ENCODE peak calls at places on chromosome 4, in six cellular contexts. C, K, L, M, E and V are unnamed samples.

GRCh38 chr4:181261279-181261678 is 981.9 kb upstream of the TENM3 start:
- DNase-seq in C (no peak), K (no peak), L (no peak), M (no peak), E (no peak), V (peak)

GRCh38 chr4:39514888-39515401 is 12.3 kb downstream of the UGDH start:
- DNase-seq in C (no peak), K (no peak), L (peak), M (no peak), E (peak), V (peak)

GRCh38 chr4:155207534-155208257 is 740 bp upstream of the NPY2R start:
- DNase-seq in C (no peak), K (no peak), L (peak), M (no peak), E (peak), V (peak)

GRCh38 chr4:5710962-5711478 is at the start of gene EVC:
- DNase-seq in C (peak), K (no peak), L (peak), M (peak), E (peak), V (peak)

GRCh38 chr4:123443401-123444297 is 47.1 kb downstream of the SPRY1 start:
- DNase-seq in C (no peak), K (peak), L (no peak), M (no peak), E (peak), V (no peak)

GRCh38 chr4:21830272-21830671 is 118.3 kb downstream of the KCNIP4 start:
- DNase-seq in C (no peak), K (no peak), L (no peak), M (no peak), E (no peak), V (peak)

GRCh38 chr4:78616046-78616498 is 64.5 kb downstream of the ANXA3 start:
- DNase-seq in C (no peak), K (no peak), L (no peak), M (no peak), E (no peak), V (peak)

GRCh38 chr4:3226467-3226866 is 22.5 kb upstream of the MSANTD1 start:
- DNase-seq in C (no peak), K (no peak), L (no peak), M (no peak), E (peak), V (no peak)

GRCh38 chr4:80142396-80143304 is 54.7 kb upstream of the PRDM8 start:
- DNase-seq in C (no peak), K (no peak), L (no peak), M (no peak), E (no peak), V (peak)

GRCh38 chr4:7172946-7173345 is 19.4 kb upstream of the SORCS2 start:
- DNase-seq in C (no peak), K (no peak), L (no peak), M (no peak), E (no peak), V (no peak)

GRCh38 chr4:121951570-121952110 is at the start of gene TRPC3:
- DNase-seq in C (peak), K (peak), L (no peak), M (no peak), E (peak), V (no peak)

GRCh38 chr4:100782356-100782755 is 264.5 kb upstream of the EMCN start:
- DNase-seq in C (no peak), K (no peak), L (no peak), M (no peak), E (no peak), V (no peak)

GRCh38 chr4:142095886-142096605 is 459.7 kb downstream of the IL15 start:
- DNase-seq in C (peak), K (no peak), L (peak), M (peak), E (no peak), V (peak)

GRCh38 chr4:54101190-54102041 is 1.5 kb downstream of the GSX2 start:
- DNase-seq in C (no peak), K (no peak), L (no peak), M (no peak), E (no peak), V (no peak)

GRCh38 chr4:183636488-183636887 is 22.5 kb downstream of the RWDD4 start:
- DNase-seq in C (no peak), K (no peak), L (peak), M (no peak), E (peak), V (no peak)

GRCh38 chr4:14434483-14434882 is 567.8 kb upstream of the CPEB2 start:
- DNase-seq in C (no peak), K (no peak), L (no peak), M (no peak), E (no peak), V (peak)

GRCh38 chr4:186693159-186693815 is 30.4 kb downstream of the FAT1 start:
- DNase-seq in C (peak), K (no peak), L (peak), M (peak), E (peak), V (peak)

GRCh38 chr4:20095805-20096541 is 155.7 kb upstream of the SLIT2 start:
- DNase-seq in C (no peak), K (no peak), L (no peak), M (no peak), E (no peak), V (no peak)

GRCh38 chr4:185740471-185740873 is 71.5 kb downstream of the SORBS2 start:
- DNase-seq in C (no peak), K (peak), L (no peak), M (no peak), E (no peak), V (no peak)

GRCh38 chr4:40788338-40788737 is 38.6 kb downstream of the NSUN7 start:
- DNase-seq in C (no peak), K (no peak), L (no peak), M (no peak), E (no peak), V (no peak)

GRCh38 chr4:89266128-89266527 is 41.5 kb downstream of the GPRIN3 start:
- DNase-seq in C (no peak), K (no peak), L (no peak), M (no peak), E (no peak), V (no peak)

GRCh38 chr4:88738714-88739366 is 41.2 kb upstream of the NAP1L5 start:
- DNase-seq in C (no peak), K (no peak), L (no peak), M (no peak), E (no peak), V (no peak)

GRCh38 chr4:156999175-156999517 is 27.5 kb upstream of the PDGFC start:
- DNase-seq in C (peak), K (no peak), L (peak), M (peak), E (peak), V (peak)

GRCh38 chr4:20254517-20255250 is 3.0 kb downstream of the SLIT2 start:
- DNase-seq in C (peak), K (no peak), L (no peak), M (no peak), E (no peak), V (no peak)

GRCh38 chr4:5435823-5436222 is 272.5 kb downstream of the EVC2 start:
- DNase-seq in C (no peak), K (no peak), L (no peak), M (no peak), E (no peak), V (no peak)

GRCh38 chr4:35934370-35934981 is 309.8 kb downstream of the ARAP2 start:
- DNase-seq in C (no peak), K (peak), L (peak), M (no peak), E (no peak), V (peak)

GRCh38 chr4:165204462-165204830 is 2.9 kb upstream of the KLHL2 start:
- DNase-seq in C (no peak), K (no peak), L (no peak), M (no peak), E (no peak), V (peak)

GRCh38 chr4:5372198-5372597 is 320.9 kb downstream of the STK32B start:
- DNase-seq in C (no peak), K (no peak), L (no peak), M (no peak), E (no peak), V (no peak)

GRCh38 chr4:158217763-158218162 is 7.5 kb downstream of the TMEM144 start:
- DNase-seq in C (no peak), K (no peak), L (no peak), M (no peak), E (no peak), V (no peak)

GRCh38 chr4:140800686-140801085 is 44.5 kb upstream of the TBC1D9 start:
- DNase-seq in C (no peak), K (no peak), L (no peak), M (no peak), E (no peak), V (no peak)

GRCh38 chr4:159060161-159060560 is 42.7 kb upstream of the RAPGEF2 start:
- DNase-seq in C (no peak), K (no peak), L (no peak), M (no peak), E (no peak), V (no peak)

GRCh38 chr4:94419956-94420355 is 31.8 kb upstream of the PDLIM5 start:
- DNase-seq in C (no peak), K (no peak), L (peak), M (no peak), E (no peak), V (peak)

GRCh38 chr4:84470204-84470785 is 28.8 kb downstream of the NKX6-1 start:
- DNase-seq in C (no peak), K (peak), L (peak), M (no peak), E (no peak), V (peak)

GRCh38 chr4:679571-680083 is 5.3 kb downstream of the MYL5 start:
- DNase-seq in C (no peak), K (no peak), L (no peak), M (no peak), E (no peak), V (no peak)

GRCh38 chr4:134905061-134905460 is 703.5 kb upstream of the PABPC4L start:
- DNase-seq in C (no peak), K (no peak), L (no peak), M (no peak), E (no peak), V (no peak)

GRCh38 chr4:170274616-170275015 is 184.9 kb upstream of the AADAT start:
- DNase-seq in C (no peak), K (no peak), L (no peak), M (no peak), E (no peak), V (no peak)

GRCh38 chr4:133555671-133556070 is 406.6 kb downstream of the PCDH10 start:
- DNase-seq in C (no peak), K (no peak), L (no peak), M (no peak), E (no peak), V (no peak)

GRCh38 chr4:87995435-87995834 is 12.0 kb upstream of the PKD2 start:
- DNase-seq in C (no peak), K (no peak), L (no peak), M (no peak), E (no peak), V (no peak)

GRCh38 chr4:185202984-185203379 is 818 bp downstream of the CFAP97 start:
- DNase-seq in C (peak), K (no peak), L (no peak), M (peak), E (no peak), V (no peak)

GRCh38 chr4:25159837-25160713 is at the start of gene SEPSECS:
- DNase-seq in C (peak), K (peak), L (peak), M (peak), E (peak), V (peak)
- TF ChIP-seq CTCF in C (no peak), K (no peak), L (no peak), M (no peak), E (peak), V (no peak)

DNA sequence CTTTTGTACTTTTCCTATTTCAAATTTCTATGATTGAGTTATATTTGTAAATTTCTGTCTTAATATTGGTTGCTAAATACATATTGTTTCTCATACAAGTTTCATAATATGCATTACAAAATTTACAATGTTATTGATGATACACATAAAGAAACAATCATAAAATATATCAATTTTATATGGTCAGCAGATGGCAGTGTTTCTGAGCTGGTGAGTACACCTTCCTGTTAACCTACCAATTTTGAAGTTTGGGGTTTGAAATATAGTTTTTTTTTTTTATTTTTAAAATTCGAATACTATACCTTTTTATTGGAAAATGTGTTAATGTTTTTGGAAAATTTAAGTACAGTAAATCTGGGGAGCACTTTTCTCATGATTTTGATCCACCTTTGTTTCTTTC is 1953.1 kb upstream of the ADGRL3 start:
- DNase-seq in C (no peak), K (peak), L (no peak), M (no peak), E (no peak), V (no peak)
- TF ChIP-seq CTCF in C (no peak), K (no peak), L (peak), M (peak), E (no peak), V (no peak)

GRCh38 chr4:12852338-12853307 is 631.5 kb downstream of the RAB28 start:
- DNase-seq in C (peak), K (peak), L (peak), M (no peak), E (peak), V (peak)
- TF ChIP-seq CTCF in C (peak), K (peak), L (peak), M (peak), E (peak), V (peak)

DNA sequence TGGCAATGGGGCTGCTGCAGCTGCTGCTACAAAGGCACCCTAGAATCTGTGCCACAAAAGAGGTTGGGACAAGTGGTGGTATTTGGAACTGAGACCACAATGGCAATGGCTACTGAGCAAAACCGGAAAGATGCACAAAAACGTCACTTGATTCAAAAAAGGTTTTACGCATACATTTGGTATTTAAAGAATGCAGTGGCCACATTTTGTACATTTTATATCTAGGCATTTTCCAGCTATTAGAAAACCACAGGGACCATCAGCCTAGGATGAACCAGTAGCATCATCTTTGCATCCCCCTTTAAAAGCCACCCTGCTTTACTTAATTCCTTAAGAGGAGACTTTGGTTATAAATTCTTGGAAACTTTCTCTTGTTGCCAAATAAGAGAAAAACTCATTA is 104.8 kb upstream of the CXCL13 start:
- DNase-seq in C (no peak), K (no peak), L (no peak), M (no peak), E (no peak), V (no peak)
- TF ChIP-seq CTCF in C (no peak), K (no peak), L (no peak), M (no peak), E (no peak), V (no peak)

DNA sequence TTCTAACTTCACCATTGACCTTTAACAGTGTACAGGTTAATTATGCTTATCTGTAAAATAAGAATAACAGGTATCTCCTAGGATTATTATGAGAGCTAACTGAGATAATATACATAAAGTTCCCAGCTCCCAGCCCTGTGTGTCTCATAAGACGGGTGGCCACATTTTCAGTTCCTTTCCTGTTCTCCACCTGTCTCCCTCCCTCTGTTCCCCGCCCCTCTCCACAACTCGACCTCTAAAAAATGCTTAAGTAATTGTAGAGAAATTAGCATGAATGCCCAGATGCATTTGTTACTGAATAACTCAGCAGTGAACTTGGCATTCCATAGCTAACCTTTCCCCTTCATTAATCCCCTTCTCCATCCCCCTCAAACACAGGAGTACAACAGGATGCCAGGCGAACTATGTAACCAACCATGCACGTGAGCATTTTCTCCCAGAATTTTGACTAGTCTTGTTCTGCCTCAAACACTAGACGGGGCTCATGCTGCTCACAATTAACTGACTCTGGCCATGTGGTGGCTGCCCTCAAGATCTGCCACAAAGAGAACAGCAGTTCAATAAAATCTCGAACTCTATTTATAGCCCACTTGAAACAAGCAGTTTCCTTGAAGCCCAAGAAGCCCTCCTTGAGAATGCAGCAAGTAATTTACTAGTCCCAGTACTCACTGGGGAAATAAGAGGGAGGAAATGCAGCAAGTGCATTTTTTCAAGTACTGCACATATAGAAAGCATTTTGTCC is 351.2 kb downstream of the ARHGAP24 start:
- DNase-seq in C (peak), K (peak), L (peak), M (peak), E (peak), V (peak)
- TF ChIP-seq CTCF in C (no peak), K (peak), L (no peak), M (peak), E (no peak), V (no peak)

GRCh38 chr4:57448452-57448851 is 338.3 kb upstream of the IGFBP7 start:
- DNase-seq in C (no peak), K (no peak), L (no peak), M (no peak), E (no peak), V (no peak)

GRCh38 chr4:57442241-57442640 is 332.1 kb upstream of the IGFBP7 start:
- DNase-seq in C (peak), K (no peak), L (no peak), M (no peak), E (no peak), V (no peak)

GRCh38 chr4:57443308-57444243 is 333.4 kb upstream of the IGFBP7 start:
- DNase-seq in C (peak), K (no peak), L (no peak), M (no peak), E (no peak), V (no peak)

GRCh38 chr4:57437649-57438048 is 327.5 kb upstream of the IGFBP7 start:
- DNase-seq in C (no peak), K (no peak), L (no peak), M (no peak), E (no peak), V (no peak)

DNA sequence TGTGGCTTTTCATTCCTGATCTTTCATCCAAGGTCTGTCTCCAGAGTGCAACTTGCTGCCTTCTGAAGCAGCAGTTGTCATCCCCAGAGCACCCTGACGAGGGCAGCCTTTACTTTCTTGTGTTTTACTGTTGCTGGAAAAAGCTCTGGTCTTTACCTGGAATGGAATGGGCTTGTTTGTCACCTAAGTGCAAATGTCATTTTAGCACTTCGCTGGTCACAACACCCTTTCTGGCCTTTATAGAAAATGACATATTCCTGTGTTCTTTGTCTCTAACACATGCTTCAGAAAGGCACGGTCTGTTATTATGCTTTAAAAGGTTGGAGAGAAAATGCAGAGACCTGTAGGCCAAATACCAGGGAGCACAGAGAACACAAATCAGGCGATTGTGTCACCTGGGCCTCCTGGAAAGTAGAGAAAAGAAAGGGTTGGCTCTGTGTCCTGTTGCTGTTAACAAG is 332.7 kb upstream of the IGFBP7 start:
- DNase-seq in C (peak), K (peak), L (peak), M (no peak), E (peak), V (peak)
- TF ChIP-seq CTCF in C (no peak), K (peak), L (peak), M (peak), E (peak), V (peak)

DNA sequence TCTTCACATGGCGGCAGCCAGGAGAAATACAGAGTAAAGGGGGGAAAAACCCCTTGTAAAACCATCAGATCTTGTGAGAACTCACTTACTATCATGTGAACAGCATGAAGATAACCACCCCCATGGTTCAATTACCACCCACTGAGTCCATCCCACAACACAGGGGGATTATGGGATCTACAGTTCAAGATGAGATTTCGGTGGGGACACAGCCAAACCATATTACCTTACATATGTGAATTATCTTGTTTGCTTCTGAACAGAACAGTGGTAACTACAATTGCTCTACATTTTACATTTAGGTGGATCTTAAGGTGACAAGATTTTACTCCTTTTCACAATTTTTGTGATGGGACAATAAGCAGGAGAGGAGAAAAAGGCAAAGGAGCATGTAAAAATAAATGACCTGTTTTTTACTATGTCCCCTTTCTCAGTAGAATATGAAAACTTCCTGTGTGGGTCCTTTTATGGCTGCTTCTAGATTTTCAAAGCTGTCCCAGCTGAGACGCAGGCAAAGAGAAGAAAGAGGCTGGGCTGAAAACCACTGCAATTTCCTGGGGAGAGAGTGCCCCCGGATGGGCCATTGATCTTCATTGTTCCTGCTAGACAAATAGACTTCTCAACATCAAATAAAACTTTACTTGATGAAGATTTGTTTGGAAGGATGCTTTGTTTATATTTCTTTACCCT is 45.9 kb upstream of the PGM2 start:
- DNase-seq in C (no peak), K (peak), L (no peak), M (no peak), E (peak), V (peak)
- TF ChIP-seq CTCF in C (no peak), K (no peak), L (no peak), M (no peak), E (no peak), V (peak)